ENCODE peak calls at places on chromosomes 12 and 14, in nine cellular contexts. N is gastrocnemius medialis, F is HL-60, D is AG09309, O is A549, M is GM23338, S is epithelial cell of esophagus, K is fibroblast of pulmonary artery, T is PC-9. I is an unnamed sample.

GRCh38 chr12:13093191-13093849 is 10.1 kb downstream of the GSG1 start:
- DNase-seq in N (no peak), F (no peak), D (no peak), O (no peak), M (no peak), S (no peak), K (no peak), T (peak; percentile 80), I (no peak)

GRCh38 chr14:64137657-64138290 is 156.4 kb downstream of the ESR2 start:
- DNase-seq in N (no peak), F (no peak), D (no peak), O (no peak), M (peak; percentile 40), S (no peak), K (peak; percentile 29), T (no peak), I (peak; percentile 26)

GRCh38 chr12:118061876-118062791 is 1.2 kb upstream of the WSB2 start:
- DNase-seq in N (peak; percentile 28), F (no peak), D (no peak), O (peak; percentile 73), M (peak; percentile 90), S (peak; percentile 48), K (peak; percentile 54), T (peak; percentile 64), I (peak; percentile 63)

GRCh38 chr12:31714406-31715271 is 14.2 kb downstream of the AMN1 start:
- DNase-seq in N (no peak), F (no peak), D (no peak), O (no peak), M (no peak), S (no peak), K (no peak), T (no peak), I (no peak)

GRCh38 chr14:24058260-24058950 is 6.6 kb downstream of the CARMIL3 start:
- DNase-seq in N (peak; percentile 58), F (peak; percentile 72), D (peak; percentile 32), O (peak; percentile 78), M (peak; percentile 93), S (peak; percentile 71), K (peak; percentile 82), T (no peak), I (peak; percentile 86)

GRCh38 chr12:14238224-14238792 is 127.2 kb upstream of the ATF7IP start:
- DNase-seq in N (no peak), F (no peak), D (no peak), O (no peak), M (peak; percentile 43), S (peak; percentile 52), K (peak; percentile 67), T (no peak), I (peak; percentile 70)

GRCh38 chr12:26789731-26790644 is 43.0 kb downstream of the ITPR2 start:
- DNase-seq in N (no peak), F (no peak), D (no peak), O (no peak), M (no peak), S (peak; percentile 63), K (peak; percentile 59), T (no peak), I (peak; percentile 51)

GRCh38 chr12:16076553-16076952 is 165.4 kb downstream of the DERA start:
- DNase-seq in N (no peak), F (peak; percentile 59), D (no peak), O (peak; percentile 28), M (peak; percentile 78), S (peak; percentile 63), K (peak; percentile 29), T (peak; percentile 44), I (peak; percentile 48)

GRCh38 chr12:6936642-6937480 is 6.8 kb upstream of the RNU7-1 start:
- DNase-seq in N (no peak), F (no peak), D (no peak), O (no peak), M (peak; percentile 78), S (no peak), K (no peak), T (no peak), I (no peak)

GRCh38 chr14:73168691-73169090 is 32.4 kb downstream of the PSEN1 start:
- DNase-seq in N (no peak), F (no peak), D (no peak), O (no peak), M (no peak), S (no peak), K (no peak), T (no peak), I (no peak)

DNA sequence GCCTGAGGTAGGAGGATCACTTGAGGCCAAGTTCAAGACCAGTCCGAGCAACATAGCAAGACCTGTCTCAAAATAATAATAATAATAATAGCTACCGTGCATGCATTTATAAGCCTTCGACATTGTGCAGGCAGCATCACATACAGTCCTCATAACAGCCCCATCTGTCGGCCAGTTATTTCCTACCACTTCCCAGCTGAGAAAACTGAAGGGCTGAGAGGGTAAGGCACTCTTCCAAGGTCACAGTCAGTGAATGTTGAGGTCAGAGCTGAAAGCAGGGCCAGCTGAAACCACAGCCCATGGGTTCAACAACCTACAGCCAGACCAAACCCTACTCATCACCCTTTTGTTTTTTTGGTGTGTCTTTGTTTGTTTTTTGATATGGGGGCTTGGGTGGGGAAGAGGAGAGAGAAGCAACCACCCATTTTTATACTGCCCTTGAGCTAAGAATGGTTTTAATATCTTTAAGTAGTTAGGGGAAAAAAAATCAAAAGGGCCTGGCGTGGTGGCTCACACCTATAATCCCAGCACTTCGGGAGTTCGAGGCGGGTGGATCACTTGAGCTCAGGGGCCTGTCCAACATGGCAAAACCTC is 16.8 kb upstream of the ITPK1 start:
- DNase-seq in N (no peak), F (peak; percentile 57), D (no peak), O (peak; percentile 59), M (peak; percentile 62), S (peak; percentile 50), K (peak; percentile 51), T (no peak), I (peak; percentile 59)
- TF ChIP-seq CTCF in N (no peak), F (peak; percentile 48), D (peak; percentile 60), O (peak; percentile 38), M (peak; percentile 54), S (peak; percentile 44), K (peak; percentile 53), T (peak; percentile 28), I (peak; percentile 61)

GRCh38 chr12:89020121-89020480 is 332.2 kb downstream of the DUSP6 start:
- DNase-seq in N (no peak), F (no peak), D (no peak), O (no peak), M (no peak), S (peak; percentile 53), K (no peak), T (no peak), I (no peak)

GRCh38 chr12:89019439-89020120 is 332.7 kb downstream of the DUSP6 start:
- DNase-seq in N (peak; percentile 59), F (peak; percentile 84), D (peak; percentile 53), O (peak; percentile 57), M (peak; percentile 92), S (peak; percentile 75), K (peak; percentile 93), T (peak; percentile 68), I (peak; percentile 91)

GRCh38 chr12:89015419-89015818 is 336.9 kb downstream of the DUSP6 start:
- DNase-seq in N (no peak), F (no peak), D (no peak), O (no peak), M (no peak), S (no peak), K (no peak), T (no peak), I (no peak)

GRCh38 chr12:89020689-89021088 is 331.6 kb downstream of the DUSP6 start:
- DNase-seq in N (no peak), F (no peak), D (no peak), O (no peak), M (no peak), S (no peak), K (no peak), T (no peak), I (no peak)

DNA sequence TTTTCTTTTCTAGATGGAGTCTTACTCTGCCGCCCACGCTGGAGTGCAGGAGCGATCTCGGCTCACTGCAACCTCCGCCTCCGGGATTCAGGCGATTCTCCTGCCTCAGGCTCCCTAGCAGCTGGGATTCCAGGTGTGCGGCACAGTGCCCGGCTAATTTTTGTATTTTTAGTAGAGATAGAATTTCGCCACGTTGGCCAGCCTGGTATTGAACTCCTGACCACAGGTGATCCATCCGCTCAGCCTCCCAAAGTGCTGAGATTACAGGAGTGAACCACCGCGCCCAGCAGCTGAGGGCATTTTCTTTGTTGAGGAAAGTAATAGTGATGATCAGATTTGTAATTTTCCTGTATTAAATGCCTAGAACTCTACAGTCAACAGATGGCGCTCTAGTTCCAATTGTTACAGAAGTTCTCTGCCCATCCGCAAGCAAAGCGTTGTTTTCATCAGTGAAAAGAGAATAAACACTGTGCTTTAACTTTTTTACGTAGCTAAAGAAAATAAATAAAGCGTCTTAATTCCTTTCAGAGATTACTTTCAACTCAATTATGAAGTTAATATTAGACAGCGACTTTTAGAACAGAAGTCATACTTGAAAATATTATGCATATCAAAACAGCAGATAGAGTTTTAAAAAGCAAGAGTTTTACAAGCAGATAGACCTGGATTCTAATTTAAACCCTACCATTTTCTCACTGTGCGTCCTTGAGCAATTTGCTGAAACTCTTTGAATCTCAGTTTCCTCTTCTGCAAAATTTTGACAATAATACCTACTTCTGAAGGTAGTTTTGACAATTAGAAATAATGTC is 335.1 kb downstream of the DUSP6 start:
- DNase-seq in N (no peak), F (peak; percentile 41), D (no peak), O (peak; percentile 24), M (peak; percentile 88), S (peak; percentile 77), K (peak; percentile 88), T (peak; percentile 37), I (peak; percentile 86)
- H3K4me3 ChIP-seq in N (no peak overlapping the region), F (no peak overlapping the region), D (peak overlapping the region; percentile 11), O (peak overlapping the region; percentile 41), M (peak overlapping the region; percentile 26), S (no peak overlapping the region), K (peak overlapping the region; percentile 34), T (peak overlapping the region; percentile 17), I (peak overlapping the region; percentile 21)

DNA sequence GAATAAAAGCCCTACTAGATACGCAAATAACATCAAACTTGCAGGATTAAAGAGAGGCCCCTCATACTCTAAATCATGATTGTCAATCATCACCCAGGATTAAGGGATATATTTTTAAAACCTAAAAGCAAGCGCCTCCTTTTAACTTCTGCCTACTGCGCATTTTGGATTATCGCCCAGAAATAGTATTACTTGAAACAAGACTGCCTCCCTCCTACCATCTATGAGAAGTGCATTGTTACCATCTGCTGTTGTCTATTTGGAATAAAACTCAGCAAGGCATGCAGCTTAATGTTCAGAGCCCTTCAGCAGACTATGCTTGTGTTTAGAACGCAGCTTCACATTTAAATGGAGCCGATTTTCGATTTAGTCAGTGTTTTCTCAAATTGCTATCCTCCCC is 79.6 kb downstream of the EXOC5 start:
- DNase-seq in N (no peak), F (no peak), D (no peak), O (peak; percentile 6), M (peak; percentile 44), S (peak; percentile 42), K (peak; percentile 41), T (no peak), I (peak; percentile 25)
- TF ChIP-seq CTCF in N (no peak), F (no peak), D (peak; percentile 36), O (no peak), M (peak; percentile 53), S (peak; percentile 58), K (peak; percentile 13), T (peak; percentile 42), I (peak; percentile 6)

GRCh38 chr14:74593241-74593985 is 18.6 kb downstream of the LTBP2 start:
- DNase-seq in N (no peak), F (no peak), D (no peak), O (no peak), M (no peak), S (no peak), K (peak; percentile 56), T (no peak), I (peak; percentile 69)
- H3K4me3 ChIP-seq in N (no peak overlapping the region), F (no peak overlapping the region), D (no peak overlapping the region), O (no peak overlapping the region), M (no peak overlapping the region), S (no peak overlapping the region), K (no peak overlapping the region), T (no peak overlapping the region), I (no peak overlapping the region)

GRCh38 chr12:550473-551260 is 90.9 kb downstream of the B4GALNT3 start:
- DNase-seq in N (peak; percentile 58), F (no peak), D (no peak), O (no peak), M (no peak), S (no peak), K (no peak), T (no peak), I (no peak)
- TF ChIP-seq CTCF in N (no peak), F (no peak), D (no peak), O (no peak), M (no peak), S (no peak), K (no peak), T (no peak), I (no peak)

I was measured in cardiac fibroblast.